ENCODE peak calls at places on chromosomes 2 and 18, in seven cellular contexts. Q is IMR-90, B is HepG2, S is H9, L is colonic mucosa, D is adipocyte, O is HCT116. E is an unnamed sample.

GRCh38 chr2:59770651-59771050 is 782.8 kb downstream of the BCL11A start:
- DNase-seq in Q (no peak), B (no peak), S (no peak), L (no peak), D (no peak), O (no peak), E (no peak)

GRCh38 chr2:109335586-109336266 is 206.7 kb downstream of the SH3RF3 start:
- DNase-seq in Q (peak), B (no peak), S (no peak), L (no peak), D (peak), O (no peak), E (peak)

GRCh38 chr2:70596293-70596692 is 42.7 kb upstream of the TGFA start:
- DNase-seq in Q (no peak), B (no peak), S (no peak), L (no peak), D (no peak), O (peak), E (peak)

GRCh38 chr2:127585270-127585807 is 49.9 kb downstream of the MYO7B start:
- DNase-seq in Q (no peak), B (no peak), S (no peak), L (no peak), D (no peak), O (no peak), E (no peak)

GRCh38 chr2:43265006-43265770 is 38.8 kb upstream of the ZFP36L2 start:
- DNase-seq in Q (no peak), B (no peak), S (no peak), L (no peak), D (peak), O (no peak), E (peak)

GRCh38 chr2:226728996-226729395 is 70.6 kb downstream of the IRS1 start:
- DNase-seq in Q (peak), B (no peak), S (no peak), L (no peak), D (no peak), O (no peak), E (no peak)

GRCh38 chr2:206392118-206392517 is 51.2 kb upstream of the ADAM23 start:
- DNase-seq in Q (peak), B (peak), S (peak), L (no peak), D (peak), O (peak), E (peak)

GRCh38 chr2:241040811-241041334 is 42.5 kb downstream of the SNED1 start:
- DNase-seq in Q (no peak), B (no peak), S (no peak), L (no peak), D (no peak), O (no peak), E (no peak)

GRCh38 chr2:222842517-222843174 is 18.2 kb upstream of the ACSL3 start:
- DNase-seq in Q (peak), B (peak), S (no peak), L (no peak), D (peak), O (no peak), E (peak)

GRCh38 chr2:232447638-232448472 is 8.1 kb upstream of the ALPI start:
- DNase-seq in Q (no peak), B (no peak), S (peak), L (peak), D (no peak), O (no peak), E (no peak)

DNA sequence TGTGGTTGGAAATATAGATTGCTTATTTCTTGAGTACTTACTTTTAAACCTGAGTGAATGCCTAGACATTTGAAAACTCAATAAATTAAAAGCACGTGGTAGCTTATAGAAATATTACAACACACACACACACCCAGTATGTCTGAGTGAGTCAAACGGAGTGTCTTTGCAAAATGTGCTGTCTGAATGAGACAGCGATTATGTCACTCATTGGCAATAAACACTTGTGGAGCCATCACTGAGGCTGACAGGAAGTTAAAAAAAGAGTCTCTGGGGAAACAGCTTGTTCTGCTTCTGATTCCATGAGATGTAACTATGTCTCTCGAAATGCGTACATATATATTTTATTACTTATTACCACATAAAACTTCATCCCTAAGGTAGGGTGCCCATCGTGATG is 22.3 kb upstream of the VPS4B start:
- DNase-seq in Q (peak), B (no peak), S (no peak), L (peak), D (peak), O (no peak), E (peak)
- H3K9ac ChIP-seq in Q (no peak), B (no peak), S (no peak), L (no peak), D (no peak), O (no peak), E (peak)

DNA sequence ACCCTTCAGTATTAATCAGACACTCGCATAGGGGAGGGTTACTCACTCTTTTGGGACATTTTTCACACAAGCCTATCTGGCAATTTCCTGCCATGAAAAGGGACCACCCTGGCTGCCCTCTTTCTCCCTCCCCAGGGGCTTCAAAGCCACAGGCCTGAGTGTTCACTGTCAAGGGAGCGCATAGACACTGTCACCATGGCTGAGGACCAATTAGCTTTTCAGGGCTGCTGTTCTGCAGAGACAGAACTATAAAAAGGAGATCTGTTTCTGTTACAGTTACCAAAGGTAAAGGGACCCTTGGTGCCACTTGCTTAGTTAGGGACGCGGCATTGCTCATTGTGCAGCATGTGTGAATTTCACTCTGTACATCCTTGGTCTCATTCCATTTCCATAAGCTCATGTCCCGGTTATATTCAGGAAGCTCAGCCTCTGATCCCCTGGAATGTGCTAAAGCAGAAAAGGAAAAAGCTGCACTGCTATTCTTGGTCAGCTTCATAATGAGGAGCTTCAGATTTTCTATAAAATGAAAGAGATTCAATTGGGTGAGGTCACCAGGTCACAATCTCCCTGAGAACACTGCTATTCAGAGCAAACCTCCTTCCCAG is 55.5 kb upstream of the RNF152 start:
- DNase-seq in Q (peak), B (no peak), S (no peak), L (no peak), D (peak), O (no peak), E (peak)
- H3K9ac ChIP-seq in Q (peak), B (no peak), S (no peak), L (no peak), D (no peak), O (no peak), E (no peak)

GRCh38 chr2:223997938-223998337 is 40.7 kb downstream of the MRPL44 start:
- DNase-seq in Q (peak), B (peak), S (no peak), L (no peak), D (no peak), O (no peak), E (peak)

GRCh38 chr2:223995569-223995968 is 38.3 kb downstream of the MRPL44 start:
- DNase-seq in Q (peak), B (peak), S (no peak), L (no peak), D (peak), O (peak), E (peak)

GRCh38 chr2:223993634-223994232 is 36.5 kb downstream of the MRPL44 start:
- DNase-seq in Q (peak), B (peak), S (no peak), L (peak), D (peak), O (peak), E (peak)

GRCh38 chr2:223991611-223992010 is 34.3 kb downstream of the MRPL44 start:
- DNase-seq in Q (no peak), B (no peak), S (no peak), L (no peak), D (no peak), O (no peak), E (no peak)

GRCh38 chr2:223994562-223995162 is 37.4 kb downstream of the MRPL44 start:
- DNase-seq in Q (no peak), B (no peak), S (no peak), L (no peak), D (no peak), O (no peak), E (no peak)
- H3K9ac ChIP-seq in Q (no peak), B (no peak), S (no peak), L (no peak), D (no peak), O (no peak), E (no peak)

GRCh38 chr18:58670561-58671121 is 624 bp upstream of the MALT1 start:
- DNase-seq in Q (peak), B (no peak), S (no peak), L (peak), D (no peak), O (peak), E (no peak)
- H3K9ac ChIP-seq in Q (peak), B (peak), S (peak), L (peak), D (peak), O (peak), E (peak)

GRCh38 chr2:124810132-124810531 is 785.0 kb downstream of the CNTNAP5 start:
- DNase-seq in Q (peak), B (peak), S (peak), L (peak), D (no peak), O (no peak), E (no peak)

GRCh38 chr2:124816007-124816406 is 790.9 kb downstream of the CNTNAP5 start:
- DNase-seq in Q (no peak), B (no peak), S (no peak), L (no peak), D (no peak), O (no peak), E (no peak)

DNA sequence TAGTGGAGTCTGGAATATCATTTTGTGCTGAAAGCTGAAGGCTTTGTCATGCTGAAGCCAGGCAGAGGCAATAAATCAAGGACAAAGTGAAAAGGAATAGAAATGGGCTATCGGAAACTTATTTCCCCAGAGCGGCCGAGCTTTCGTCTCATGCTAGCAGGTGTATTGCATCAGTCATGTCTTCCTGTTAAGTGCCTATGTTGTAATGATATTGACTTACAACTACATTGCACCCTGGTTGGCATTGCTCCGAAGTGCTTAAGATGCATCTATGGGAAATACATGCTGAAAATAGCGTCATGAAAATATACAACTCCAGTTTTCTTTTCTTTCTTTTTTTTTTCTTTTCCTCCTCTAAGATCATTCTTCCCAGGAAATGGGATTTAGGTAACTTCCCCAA is 790.3 kb downstream of the CNTNAP5 start:
- DNase-seq in Q (no peak), B (no peak), S (no peak), L (no peak), D (no peak), O (no peak), E (no peak)
- H3K9ac ChIP-seq in Q (no peak), B (no peak), S (no peak), L (no peak), D (no peak), O (no peak), E (no peak)

GRCh38 chr2:230980468-230980867 is 15.5 kb upstream of the SPATA3 start:
- DNase-seq in Q (no peak), B (no peak), S (no peak), L (no peak), D (no peak), O (no peak), E (no peak)

GRCh38 chr2:230982528-230982927 is 13.4 kb upstream of the SPATA3 start:
- DNase-seq in Q (no peak), B (no peak), S (no peak), L (no peak), D (no peak), O (no peak), E (no peak)

GRCh38 chr2:230981704-230982103 is 14.2 kb upstream of the SPATA3 start:
- DNase-seq in Q (no peak), B (no peak), S (no peak), L (no peak), D (no peak), O (no peak), E (no peak)

GRCh38 chr2:230983566-230983965 is 12.4 kb upstream of the SPATA3 start:
- DNase-seq in Q (no peak), B (no peak), S (no peak), L (no peak), D (no peak), O (no peak), E (no peak)

GRCh38 chr2:230982126-230982525 is 13.8 kb upstream of the SPATA3 start:
- DNase-seq in Q (no peak), B (no peak), S (no peak), L (no peak), D (no peak), O (no peak), E (no peak)
- H3K9ac ChIP-seq in Q (no peak), B (no peak), S (no peak), L (no peak), D (no peak), O (no peak), E (no peak)

GRCh38 chr2:144454466-144455287 is 65.2 kb downstream of the ZEB2 start:
- DNase-seq in Q (peak), B (no peak), S (no peak), L (no peak), D (peak), O (no peak), E (peak)
- H3K9ac ChIP-seq in Q (peak), B (no peak), S (no peak), L (no peak), D (peak), O (no peak), E (peak)

E was measured in GM23248.